ENCODE peak calls at places on chromosomes 11 and 22, in four cellular contexts. One of them, this sample, is unnamed.

GRCh38 chr22:19319281-19319680 is 27.8 kb upstream of the CLTCL1 start:
- DNase-seq in H1: no peak
- DNase-seq in K562: no peak
- DNase-seq in A549: no peak
- DNase-seq in this sample: no peak

GRCh38 chr11:27285761-27286160 is 77.3 kb downstream of the CCDC34 start:
- DNase-seq in H1: no peak
- DNase-seq in A549: no peak
- DNase-seq in K562: no peak
- DNase-seq in this sample: no peak

GRCh38 chr11:66328036-66328306 is 8.3 kb downstream of the RIN1 start:
- DNase-seq in A549: no peak
- DNase-seq in H1: no peak
- DNase-seq in K562: no peak
- DNase-seq in this sample: no peak

GRCh38 chr11:75779960-75780359 is 11.4 kb downstream of the DGAT2 start:
- DNase-seq in H1: no peak
- DNase-seq in K562: no peak
- DNase-seq in A549: no peak
- DNase-seq in this sample: no peak

GRCh38 chr11:46896719-46897406 is 21.5 kb downstream of the LRP4 start:
- DNase-seq in K562: no peak
- DNase-seq in H1: no peak
- DNase-seq in A549: peak; percentile 68
- DNase-seq in this sample: peak; percentile 52

GRCh38 chr11:109422755-109423113 is 744 bp downstream of the C11orf87 start:
- DNase-seq in H1: no peak
- DNase-seq in A549: no peak
- DNase-seq in K562: no peak
- DNase-seq in this sample: no peak

GRCh38 chr11:126438272-126438671 is 82.8 kb downstream of the ST3GAL4 start:
- DNase-seq in K562: no peak
- DNase-seq in A549: no peak
- DNase-seq in H1: no peak
- DNase-seq in this sample: no peak

GRCh38 chr11:113675565-113675964 is 30.5 kb downstream of the TMPRSS5 start:
- DNase-seq in A549: no peak
- DNase-seq in H1: no peak
- DNase-seq in K562: no peak
- DNase-seq in this sample: no peak

GRCh38 chr22:49608660-49609059 is 219.0 kb downstream of the BRD1 start:
- DNase-seq in A549: no peak
- DNase-seq in H1: no peak
- DNase-seq in K562: no peak
- DNase-seq in this sample: no peak

GRCh38 chr11:85965202-85965601 is 103.7 kb downstream of the PICALM start:
- DNase-seq in K562: no peak
- DNase-seq in A549: no peak
- DNase-seq in H1: no peak
- DNase-seq in this sample: no peak

GRCh38 chr11:83051760-83052671 is 19.7 kb downstream of the RAB30 start:
- DNase-seq in K562: no peak
- DNase-seq in A549: peak; percentile 38
- DNase-seq in H1: no peak
- DNase-seq in this sample: no peak

GRCh38 chr11:30830666-30831065 is 244.5 kb upstream of the MPPED2 start:
- DNase-seq in H1: no peak
- DNase-seq in K562: no peak
- DNase-seq in A549: no peak
- DNase-seq in this sample: no peak

GRCh38 chr11:76783901-76784813 is 1.0 kb downstream of the TSKU start:
- DNase-seq in K562: peak; percentile 81
- DNase-seq in A549: peak; percentile 73
- DNase-seq in H1: peak; percentile 91
- DNase-seq in this sample: peak; percentile 79

GRCh38 chr11:122140535-122140934 is 24.5 kb upstream of the BLID start:
- DNase-seq in A549: no peak
- DNase-seq in K562: no peak
- DNase-seq in H1: no peak
- DNase-seq in this sample: no peak

GRCh38 chr11:58905141-58905715 is 34.1 kb upstream of the GLYATL1 start:
- DNase-seq in K562: no peak
- DNase-seq in A549: no peak
- DNase-seq in H1: peak; percentile 80
- DNase-seq in this sample: no peak

GRCh38 chr11:86687083-86687799 is 14.8 kb upstream of the ME3 start:
- DNase-seq in H1: no peak
- DNase-seq in A549: no peak
- DNase-seq in K562: no peak
- DNase-seq in this sample: no peak

GRCh38 chr11:37905707-37906417 is 1307.8 kb upstream of the RAG2 start:
- DNase-seq in H1: no peak
- DNase-seq in A549: no peak
- DNase-seq in K562: no peak
- DNase-seq in this sample: no peak

GRCh38 chr22:35140879-35141745 is 75.2 kb downstream of the ISX start:
- DNase-seq in H1: peak; percentile 88
- DNase-seq in A549: no peak
- DNase-seq in K562: peak; percentile 45
- DNase-seq in this sample: no peak

GRCh38 chr11:82890941-82891340 is 9.3 kb downstream of the PRCP start:
- DNase-seq in K562: no peak
- DNase-seq in H1: no peak
- DNase-seq in A549: no peak
- DNase-seq in this sample: no peak

GRCh38 chr22:24033731-24034130 is 22.6 kb downstream of the CABIN1 start:
- DNase-seq in A549: no peak
- DNase-seq in H1: no peak
- DNase-seq in K562: no peak
- DNase-seq in this sample: no peak

GRCh38 chr22:27238935-27239510 is 562.5 kb downstream of the MN1 start:
- DNase-seq in H1: no peak
- DNase-seq in K562: peak; percentile 24
- DNase-seq in A549: peak; percentile 91
- DNase-seq in this sample: no peak

GRCh38 chr22:30538280-30538679 is 8.3 kb downstream of the SEC14L6 start:
- DNase-seq in K562: no peak
- DNase-seq in A549: no peak
- DNase-seq in H1: no peak
- DNase-seq in this sample: no peak

GRCh38 chr11:67572747-67573419 is 10.7 kb upstream of the GSTP1 start:
- DNase-seq in A549: peak; percentile 81
- DNase-seq in K562: peak; percentile 30
- DNase-seq in H1: no peak
- DNase-seq in this sample: peak; percentile 69

GRCh38 chr11:83727251-83727650 is 441.1 kb upstream of the CCDC90B start:
- DNase-seq in K562: no peak
- DNase-seq in H1: no peak
- DNase-seq in A549: no peak
- DNase-seq in this sample: no peak

GRCh38 chr11:105189586-105189985 is 50.0 kb upstream of the CARD18 start:
- DNase-seq in H1: no peak
- DNase-seq in A549: no peak
- DNase-seq in K562: no peak
- DNase-seq in this sample: no peak

GRCh38 chr11:69089258-69089657 is 40.5 kb downstream of the TPCN2 start:
- DNase-seq in H1: no peak
- DNase-seq in A549: peak; percentile 38
- DNase-seq in K562: peak; percentile 22
- DNase-seq in this sample: no peak

GRCh38 chr22:37014835-37015586 is 4.2 kb downstream of the TST start:
- DNase-seq in K562: no peak
- DNase-seq in A549: no peak
- DNase-seq in H1: no peak
- DNase-seq in this sample: no peak

DNA sequence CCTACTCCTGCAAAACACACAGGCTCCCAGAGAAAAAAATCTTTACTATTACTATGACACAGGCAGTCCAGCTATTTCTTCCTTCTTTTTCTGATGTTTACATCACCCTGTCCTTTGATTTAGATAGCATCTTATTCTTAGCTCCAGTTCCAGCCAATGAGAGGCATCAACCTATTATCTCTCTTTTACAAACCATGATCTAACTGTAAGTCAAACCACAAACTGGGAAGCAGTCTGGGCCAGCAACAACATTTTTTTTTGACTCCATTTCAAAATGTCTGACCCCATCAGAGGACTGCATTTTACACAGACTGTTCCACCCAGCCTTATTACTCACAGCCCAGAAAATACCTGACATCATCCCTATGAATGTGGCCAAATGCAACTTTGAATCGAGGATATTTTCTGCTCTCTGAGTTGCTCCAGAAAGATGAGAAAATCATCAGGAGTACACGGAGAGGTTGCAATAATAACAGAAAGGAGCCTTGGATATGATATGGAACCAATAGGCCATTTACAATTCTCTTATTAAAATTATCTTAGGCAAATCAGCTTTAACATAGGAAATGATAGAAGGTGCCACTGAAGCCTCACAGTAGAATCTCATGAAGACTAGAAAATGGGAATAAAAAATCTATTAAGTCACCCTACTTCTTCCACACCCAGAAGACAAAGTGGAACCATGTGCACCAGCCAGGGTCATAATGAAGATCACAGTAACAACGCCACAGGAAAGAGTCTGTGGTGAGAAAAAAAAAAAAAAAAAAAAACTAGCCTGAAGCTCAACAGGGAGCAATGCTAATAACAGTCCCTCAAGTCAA is 21.2 kb downstream of the TBRG1 start:
- DNase-seq in H1: no peak
- DNase-seq in A549: no peak
- DNase-seq in K562: peak; percentile 52
- DNase-seq in this sample: no peak
- TF ChIP-seq PHF8 in H1: no peak
- TF ChIP-seq PHF8 in A549: no peak
- TF ChIP-seq PHF8 in K562: peak; percentile 22
- TF ChIP-seq PHF8 in this sample: no peak

GRCh38 chr11:71247551-71248250 is 4.7 kb downstream of the SHANK2 start:
- DNase-seq in K562: no peak
- DNase-seq in H1: no peak
- DNase-seq in A549: no peak
- DNase-seq in this sample: no peak

GRCh38 chr11:71248656-71249055 is 3.7 kb downstream of the SHANK2 start:
- DNase-seq in K562: no peak
- DNase-seq in A549: no peak
- DNase-seq in H1: no peak
- DNase-seq in this sample: no peak

GRCh38 chr11:71245601-71246391 is 6.6 kb downstream of the SHANK2 start:
- DNase-seq in K562: no peak
- DNase-seq in A549: no peak
- DNase-seq in H1: peak; percentile 73
- DNase-seq in this sample: no peak

GRCh38 chr11:71248251-71248570 is 4.2 kb downstream of the SHANK2 start:
- DNase-seq in A549: no peak
- DNase-seq in H1: no peak
- DNase-seq in K562: no peak
- DNase-seq in this sample: no peak

DNA sequence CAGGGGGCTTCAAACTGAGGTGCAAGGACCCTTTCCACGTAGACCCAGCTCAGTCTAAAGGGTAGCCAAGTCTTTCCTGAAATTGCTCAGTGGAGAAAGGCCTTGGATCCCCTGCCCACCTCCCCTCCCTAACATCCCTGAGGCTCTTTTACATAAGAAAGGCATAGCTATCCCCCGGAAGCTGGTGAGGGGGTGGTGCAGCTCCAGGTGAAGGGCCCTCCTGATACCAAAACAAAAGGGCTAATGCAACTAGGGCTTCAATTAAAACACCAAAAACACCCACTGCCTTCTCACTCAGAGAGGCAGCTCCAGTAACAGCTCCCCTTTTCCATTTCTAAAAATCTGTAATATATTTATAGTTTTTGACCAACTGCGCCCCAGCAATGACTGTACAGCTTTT is 5.8 kb downstream of the SHANK2 start:
- DNase-seq in A549: no peak
- DNase-seq in K562: no peak
- DNase-seq in H1: no peak
- DNase-seq in this sample: no peak
- TF ChIP-seq PHF8 in A549: no peak
- TF ChIP-seq PHF8 in K562: no peak
- TF ChIP-seq PHF8 in H1: no peak
- TF ChIP-seq PHF8 in this sample: no peak

DNA sequence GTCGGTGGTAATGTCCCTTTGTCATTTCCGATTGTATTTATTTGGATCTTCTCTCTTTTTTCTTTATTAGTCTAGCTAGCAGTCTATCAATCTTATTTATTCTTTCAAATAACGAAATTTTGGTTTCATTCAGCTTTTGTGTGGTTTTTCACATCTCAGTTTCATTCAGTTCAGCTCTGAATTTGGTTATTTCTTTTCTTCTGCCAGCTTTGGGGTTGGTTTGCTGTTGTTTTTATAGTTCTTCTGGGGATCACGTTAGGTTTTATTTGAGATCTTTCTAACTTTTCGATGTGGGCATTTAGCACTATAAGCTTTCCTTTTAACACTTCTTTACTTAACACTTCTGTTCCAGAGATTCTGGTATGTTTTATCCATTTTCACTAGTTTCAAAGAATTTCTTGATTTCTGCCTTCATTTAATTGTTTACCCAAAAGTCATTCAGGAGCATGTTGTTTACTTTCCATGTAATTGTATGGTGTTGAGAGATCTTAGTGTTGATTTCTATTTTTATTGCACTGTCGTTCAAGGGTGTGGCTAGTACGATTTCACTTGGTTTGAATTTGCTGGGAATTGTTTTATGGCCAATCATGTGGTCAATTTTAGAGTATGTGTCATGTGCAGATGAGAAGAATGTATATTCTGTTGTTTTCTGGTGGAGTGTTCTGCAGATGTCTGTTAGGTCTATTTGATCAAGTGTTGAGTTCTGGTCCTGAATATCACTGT is 7.7 kb upstream of the SCGB1D1 start:
- DNase-seq in A549: no peak
- DNase-seq in H1: no peak
- DNase-seq in K562: no peak
- DNase-seq in this sample: no peak
- TF ChIP-seq PHF8 in A549: peak; percentile 17
- TF ChIP-seq PHF8 in H1: no peak
- TF ChIP-seq PHF8 in K562: no peak
- TF ChIP-seq PHF8 in this sample: no peak

GRCh38 chr11:3959015-3959917 is 103.8 kb downstream of the STIM1 start:
- DNase-seq in H1: no peak
- DNase-seq in A549: peak; percentile 54
- DNase-seq in K562: peak; percentile 48
- DNase-seq in this sample: peak; percentile 86
- TF ChIP-seq PHF8 in H1: no peak
- TF ChIP-seq PHF8 in A549: no peak
- TF ChIP-seq PHF8 in K562: no peak
- TF ChIP-seq PHF8 in this sample: no peak